ENCODE peak calls at places on chromosomes 7 and 10, in four cellular contexts. Z is A549, U is thyroid gland, I is GM12892. G is an unnamed sample.
A peak's percentile ranks its signal among the peaks of the same experiment; 100 is the strongest.

GRCh38 chr7:80732635-80733034 is 94.2 kb downstream of the CD36 start:
- DNase-seq in Z (peak; percentile 40), U (no peak), I (no peak), G (peak; percentile 32)

GRCh38 chr7:80165177-80165576 is 30.5 kb downstream of the GNAI1 start:
- DNase-seq in Z (no peak), U (no peak), I (no peak), G (no peak)

GRCh38 chr7:40870108-40870507 is 735.3 kb downstream of the SUGCT start:
- DNase-seq in Z (no peak), U (no peak), I (no peak), G (no peak)

GRCh38 chr10:25441270-25441669 is 266.5 kb downstream of the GPR158 start:
- DNase-seq in Z (no peak), U (no peak), I (no peak), G (no peak)

GRCh38 chr7:129009437-129009836 is 45.5 kb downstream of the TNPO3 start:
- DNase-seq in Z (no peak), U (no peak), I (no peak), G (no peak)

GRCh38 chr7:107742678-107743566 is 1.0 kb upstream of the CBLL1 start:
- DNase-seq in Z (no peak), U (peak; percentile 74), I (peak; percentile 14), G (no peak)

GRCh38 chr10:3668276-3668960 is 116.6 kb downstream of the KLF6 start:
- DNase-seq in Z (no peak), U (peak; percentile 60), I (no peak), G (peak; percentile 76)

GRCh38 chr7:30988346-30989005 is 24.7 kb downstream of the GHRHR start:
- DNase-seq in Z (peak; percentile 31), U (peak; percentile 49), I (no peak), G (no peak)

GRCh38 chr10:86344714-86345161 is 21.9 kb downstream of the GRID1 start:
- DNase-seq in Z (no peak), U (no peak), I (no peak), G (no peak)

GRCh38 chr7:36201122-36201723 is 48.2 kb downstream of the EEPD1 start:
- DNase-seq in Z (no peak), U (no peak), I (no peak), G (no peak)
- TF ChIP-seq POLR2A in Z (no peak), U (no peak), I (no peak), G (no peak)

DNA sequence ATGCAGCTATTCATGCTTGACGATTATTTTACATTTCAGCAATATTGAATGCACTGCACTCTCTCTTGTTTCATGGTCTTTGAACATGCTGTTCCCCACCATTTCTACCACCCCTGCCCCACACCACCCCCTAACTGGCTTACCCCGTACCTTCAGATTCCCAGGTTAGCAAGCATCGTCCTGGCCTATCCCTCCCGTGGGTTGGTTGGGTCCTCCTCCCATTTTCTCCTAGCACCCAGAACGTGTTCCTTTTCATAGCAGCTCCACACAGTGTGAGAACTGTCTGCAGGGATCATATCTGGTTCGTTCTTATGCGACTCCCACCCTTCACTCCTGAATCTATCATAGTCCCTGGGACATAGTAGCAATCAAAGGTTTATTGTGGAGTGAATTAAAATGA is 48.7 kb downstream of the C10orf90 start:
- DNase-seq in Z (no peak), U (no peak), I (no peak), G (no peak)
- TF ChIP-seq POLR2A in Z (no peak), U (no peak), I (no peak), G (no peak)

GRCh38 chr10:5412277-5412941 is at the start of gene NET1:
- DNase-seq in Z (peak; percentile 95), U (peak; percentile 93), I (peak; percentile 80), G (peak; percentile 93)
- TF ChIP-seq POLR2A in Z (peak; percentile 22), U (no peak), I (peak; percentile 60), G (peak; percentile 60)

DNA sequence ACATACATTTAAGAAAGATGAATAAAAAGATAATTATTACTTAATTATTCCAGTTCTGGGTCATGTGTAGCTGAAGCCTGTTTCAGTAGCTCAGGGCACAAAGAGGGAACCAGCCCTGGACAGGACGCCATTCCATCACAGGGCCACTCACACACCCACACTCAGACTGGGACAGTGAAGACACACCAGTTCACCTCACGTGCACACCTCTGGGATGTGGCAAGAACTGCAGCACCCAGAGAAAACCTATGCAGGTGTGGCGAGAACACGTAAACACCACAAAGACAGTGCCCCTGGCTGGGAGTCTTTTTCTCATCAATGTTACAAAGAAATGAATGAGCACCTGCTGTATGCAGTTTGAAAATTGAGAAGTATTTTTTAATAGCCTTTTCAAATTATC is 1.6 kb upstream of the IDI1 start:
- DNase-seq in Z (peak; percentile 62), U (no peak), I (no peak), G (no peak)
- TF ChIP-seq POLR2A in Z (no peak), U (no peak), I (no peak), G (no peak)

GRCh38 chr10:89419548-89419947 is 5.2 kb downstream of the IFIT5 start:
- DNase-seq in Z (no peak), U (no peak), I (no peak), G (peak; percentile 7)

GRCh38 chr10:89413398-89413912 is 913 bp upstream of the IFIT5 start:
- DNase-seq in Z (no peak), U (no peak), I (no peak), G (no peak)

GRCh38 chr10:89414146-89414878 is at the start of gene IFIT5:
- DNase-seq in Z (peak; percentile 71), U (peak; percentile 75), I (peak; percentile 53), G (peak; percentile 85)

GRCh38 chr10:89416465-89416864 is 2.1 kb downstream of the IFIT5 start:
- DNase-seq in Z (no peak), U (no peak), I (no peak), G (no peak)

DNA sequence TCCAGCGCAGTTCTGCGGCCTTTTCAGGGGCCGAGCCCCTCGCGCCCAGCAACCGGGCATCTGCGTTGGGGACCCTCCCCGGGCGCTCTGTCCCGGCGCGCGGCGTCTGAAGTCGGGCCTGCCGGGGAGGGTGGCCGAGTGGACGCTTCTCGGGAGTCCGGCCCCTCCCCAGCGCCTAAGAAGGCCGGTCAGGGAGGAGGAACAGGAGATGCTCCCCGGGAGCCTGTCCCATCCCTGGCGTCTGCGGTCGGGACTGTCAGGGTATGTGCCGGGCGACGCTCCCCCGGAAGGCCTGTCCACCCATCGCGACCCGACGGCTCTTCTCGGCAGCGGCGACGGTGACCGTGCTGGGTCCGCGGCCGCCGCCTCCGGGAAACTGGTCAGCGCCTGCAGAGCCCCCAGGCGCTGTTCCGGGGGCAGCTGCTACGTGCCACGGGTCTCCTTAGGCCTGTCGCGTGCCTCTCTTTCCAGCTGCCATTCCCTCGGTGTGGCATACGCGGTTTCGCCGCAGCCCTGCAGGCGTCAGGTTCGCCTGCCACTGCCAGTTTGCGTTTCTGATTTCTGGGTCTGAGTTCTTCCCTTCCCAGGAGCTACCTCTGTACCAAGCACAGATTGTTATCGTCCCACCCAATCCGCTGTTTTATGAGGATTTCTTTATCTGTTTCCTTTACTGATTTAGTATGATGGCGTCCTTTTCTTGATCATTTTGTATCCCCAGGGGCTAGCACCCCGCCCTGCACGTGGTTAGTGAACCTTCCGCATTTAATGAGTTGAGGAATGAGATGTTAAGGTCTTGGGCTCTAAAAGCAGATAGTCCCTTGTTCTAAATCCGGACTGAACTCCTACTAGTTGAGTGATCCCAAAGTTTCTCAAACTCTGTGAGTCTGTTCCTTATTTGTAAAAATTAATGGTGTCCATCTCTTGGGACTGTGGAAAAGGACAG is 782 bp downstream of the IFIT5 start:
- DNase-seq in Z (peak; percentile 55), U (peak; percentile 51), I (peak; percentile 35), G (peak; percentile 74)
- TF ChIP-seq POLR2A in Z (no peak), U (no peak), I (no peak), G (no peak)

GRCh38 chr10:38003026-38003425 is 7.4 kb upstream of the ZNF33A start:
- DNase-seq in Z (no peak), U (no peak), I (no peak), G (no peak)
- TF ChIP-seq POLR2A in Z (no peak), U (no peak), I (no peak), G (no peak)

GRCh38 chr7:106243893-106244292 is 40.9 kb downstream of the NAMPT start:
- DNase-seq in Z (no peak), U (no peak), I (no peak), G (no peak)

GRCh38 chr7:106246941-106247826 is 37.6 kb downstream of the NAMPT start:
- DNase-seq in Z (no peak), U (no peak), I (no peak), G (no peak)

GRCh38 chr7:106248616-106249015 is 36.2 kb downstream of the NAMPT start:
- DNase-seq in Z (no peak), U (no peak), I (no peak), G (no peak)

GRCh38 chr7:106249488-106249887 is 35.3 kb downstream of the NAMPT start:
- DNase-seq in Z (no peak), U (no peak), I (no peak), G (no peak)

DNA sequence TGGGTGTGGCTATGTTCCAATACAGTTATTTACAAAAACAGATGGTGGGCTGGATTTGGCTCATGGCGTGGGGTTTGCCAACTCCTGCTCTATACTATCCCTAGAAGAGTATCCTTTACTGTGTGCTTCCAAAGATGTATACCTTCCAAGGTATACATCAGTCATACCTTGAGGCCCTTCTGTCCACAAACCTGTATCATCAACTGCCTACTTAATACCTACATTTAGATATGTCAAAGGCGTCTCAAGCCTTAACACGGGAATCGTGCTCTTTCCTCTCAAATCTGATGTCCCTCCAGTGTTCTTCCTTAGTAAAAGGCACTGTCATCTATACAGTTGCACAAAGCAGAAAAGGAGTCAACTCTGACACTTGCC is 37.0 kb downstream of the NAMPT start:
- DNase-seq in Z (no peak), U (no peak), I (no peak), G (no peak)
- TF ChIP-seq POLR2A in Z (no peak), U (no peak), I (no peak), G (no peak)

DNA sequence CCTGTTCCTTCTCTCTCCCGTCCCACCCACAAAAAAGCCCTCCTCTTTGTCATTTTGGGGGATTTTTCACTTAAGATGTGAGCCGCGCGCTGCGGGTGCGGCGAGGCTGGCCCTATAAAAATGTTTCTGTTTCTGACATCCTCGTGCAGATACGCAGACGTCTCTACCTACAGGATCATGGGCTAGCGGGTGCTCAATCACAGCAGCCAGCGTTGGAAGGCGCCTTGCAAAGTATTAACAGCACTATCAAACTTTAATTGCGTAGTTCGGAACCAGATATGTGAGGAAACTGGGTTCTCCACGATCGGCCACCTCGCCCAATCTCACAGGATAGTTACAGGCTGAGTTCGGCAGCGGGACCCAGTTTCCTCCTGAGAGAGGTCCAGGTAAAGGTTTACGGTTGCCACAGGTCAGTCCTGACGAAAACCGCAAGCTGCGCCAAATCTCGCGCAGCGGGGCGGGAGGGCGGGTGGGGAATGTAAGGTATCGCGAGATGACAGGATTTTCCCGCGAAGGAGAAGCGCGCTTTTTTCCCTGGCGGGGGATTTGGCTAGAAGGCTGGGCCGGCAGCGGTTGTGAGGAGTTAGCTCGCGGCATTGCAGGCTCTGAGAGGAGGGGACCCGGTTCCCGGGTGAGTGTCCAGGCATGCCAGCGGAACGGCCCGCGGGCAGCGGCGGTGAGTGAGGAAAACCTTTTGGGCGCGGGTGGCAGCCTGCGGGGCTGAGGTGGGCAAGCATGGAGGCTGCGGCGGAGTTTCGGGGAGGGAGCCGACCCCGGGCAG is at the start of gene HELLS:
- DNase-seq in Z (peak; percentile 90), U (peak; percentile 77), I (peak; percentile 63), G (peak; percentile 92)
- TF ChIP-seq POLR2A in Z (peak; percentile 48), U (no peak), I (peak; percentile 91), G (peak; percentile 58)

GRCh38 chr7:99843808-99844207 is 16.0 kb downstream of the CYP3A43 start:
- DNase-seq in Z (no peak), U (no peak), I (no peak), G (no peak)

GRCh38 chr7:99842926-99843325 is 15.1 kb downstream of the CYP3A43 start:
- DNase-seq in Z (no peak), U (no peak), I (no peak), G (no peak)

GRCh38 chr7:99837649-99838361 is 10.0 kb downstream of the CYP3A43 start:
- DNase-seq in Z (peak; percentile 26), U (no peak), I (no peak), G (peak; percentile 27)

GRCh38 chr7:99840136-99840869 is 12.5 kb downstream of the CYP3A43 start:
- DNase-seq in Z (no peak), U (no peak), I (no peak), G (no peak)

GRCh38 chr7:99839560-99840011 is 11.8 kb downstream of the CYP3A43 start:
- DNase-seq in Z (no peak), U (no peak), I (no peak), G (peak; percentile 38)
- TF ChIP-seq POLR2A in Z (no peak), U (no peak), I (no peak), G (no peak)